ENCODE peak calls at places on chromosomes 7 and 10, in four cellular contexts. Q, P, R and B are unnamed samples.

GRCh38 chr7:21923663-21924062 is 22.0 kb downstream of the CDCA7L start:
- DNase-seq in R (no peak), P (peak), Q (no peak), B (no peak)

GRCh38 chr7:102456327-102456726 is 8.3 kb downstream of the ALKBH4 start:
- DNase-seq in R (no peak), Q (no peak), P (no peak), B (no peak)

GRCh38 chr10:29102233-29102632 is 186.6 kb upstream of the LYZL1 start:
- DNase-seq in R (no peak), Q (no peak), P (peak), B (no peak)

GRCh38 chr7:29306276-29307036 is 111.9 kb downstream of the CHN2 start:
- DNase-seq in Q (no peak), R (no peak), P (no peak), B (no peak)

GRCh38 chr10:19935106-19935505 is 118.9 kb downstream of the PLXDC2 start:
- DNase-seq in R (no peak), Q (no peak), P (no peak), B (no peak)

GRCh38 chr7:17462059-17462695 is 163.7 kb downstream of the AHR start:
- DNase-seq in R (no peak), Q (no peak), P (peak), B (no peak)

GRCh38 chr10:132385721-132386418 is 11.1 kb upstream of the PWWP2B start:
- DNase-seq in Q (no peak), P (no peak), R (peak), B (no peak)

GRCh38 chr7:106255246-106255645 is 29.5 kb downstream of the NAMPT start:
- DNase-seq in Q (no peak), R (no peak), P (no peak), B (peak)

GRCh38 chr10:129057856-129058663 is 409.0 kb upstream of the MGMT start:
- DNase-seq in Q (no peak), R (no peak), P (no peak), B (no peak)

GRCh38 chr10:132183046-132183445 is 3.7 kb upstream of the DPYSL4 start:
- DNase-seq in R (no peak), Q (no peak), P (no peak), B (no peak)

GRCh38 chr7:77627307-77627671 is 69.0 kb upstream of the RSBN1L start:
- DNase-seq in P (no peak), Q (no peak), R (no peak), B (no peak)

GRCh38 chr10:7408494-7409044 is 2.3 kb downstream of the SFMBT2 start:
- DNase-seq in Q (peak), R (peak), P (peak), B (peak)

GRCh38 chr10:112026438-112026837 is 157.1 kb downstream of the GPAM start:
- DNase-seq in P (peak), Q (no peak), R (no peak), B (no peak)
- TF ChIP-seq CTCF in P (peak), Q (no peak), R (no peak), B (no peak)

GRCh38 chr10:75911426-75911825 is 480.0 kb downstream of the LRMDA start:
- DNase-seq in R (no peak), Q (no peak), P (no peak), B (no peak)

GRCh38 chr10:75904499-75905283 is 473.3 kb downstream of the LRMDA start:
- DNase-seq in Q (no peak), P (no peak), R (no peak), B (no peak)

DNA sequence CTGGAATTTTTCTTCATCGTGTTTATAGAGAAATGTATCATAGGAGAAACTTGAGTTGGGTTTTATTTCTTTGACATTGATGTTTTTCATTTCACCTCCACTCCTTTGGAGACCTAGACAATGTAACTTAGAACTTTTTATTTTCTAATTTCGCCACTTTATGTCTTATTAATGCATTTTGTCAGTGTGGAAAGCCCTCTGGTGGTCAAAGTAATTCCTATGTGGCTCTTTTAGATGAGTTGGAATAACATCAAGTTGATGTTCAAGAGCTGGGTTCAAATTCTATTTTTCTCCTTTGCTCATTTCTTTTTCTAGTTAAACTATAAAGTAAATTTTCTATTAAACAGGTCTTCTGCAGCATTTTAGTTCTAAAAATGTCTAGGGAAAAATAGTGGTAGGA is 478.6 kb downstream of the LRMDA start:
- DNase-seq in Q (no peak), R (no peak), P (peak), B (no peak)
- TF ChIP-seq CTCF in Q (peak), R (no peak), P (peak), B (no peak)

GRCh38 chr10:16673443-16673842 is 143.8 kb downstream of the RSU1 start:
- DNase-seq in R (no peak), P (no peak), Q (no peak), B (no peak)

GRCh38 chr10:16679511-16679910 is 137.7 kb downstream of the RSU1 start:
- DNase-seq in P (no peak), Q (no peak), R (no peak), B (no peak)

DNA sequence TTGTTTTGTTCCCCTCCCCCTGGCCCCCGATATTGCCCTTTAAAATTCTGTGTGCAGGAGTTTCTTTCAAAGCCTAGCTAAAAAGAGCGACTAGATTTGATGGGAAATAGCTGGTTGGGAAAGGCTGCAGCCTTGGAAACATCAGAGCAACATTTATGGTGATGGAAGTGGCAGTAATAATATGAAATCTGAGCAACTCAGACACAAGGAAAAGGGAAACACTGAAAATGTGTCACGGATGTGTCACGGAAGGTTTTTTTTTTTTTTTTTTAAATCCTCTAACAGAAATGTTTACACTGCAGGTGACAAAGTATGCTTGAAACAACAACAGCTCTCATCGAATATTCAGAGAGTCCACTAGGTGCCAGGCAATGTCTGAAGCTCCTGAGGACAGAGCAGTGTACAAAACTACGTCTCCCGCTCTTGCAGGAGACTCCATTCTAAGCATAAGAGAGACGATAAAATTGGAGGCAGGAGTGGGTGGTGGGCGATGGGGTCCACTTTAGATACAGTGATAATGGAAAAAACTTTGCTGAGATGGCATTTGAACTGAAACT is 143.0 kb downstream of the RSU1 start:
- DNase-seq in R (no peak), P (no peak), Q (no peak), B (no peak)
- TF ChIP-seq CTCF in R (no peak), P (no peak), Q (no peak), B (no peak)

GRCh38 chr7:32660936-32661335 is 165.6 kb downstream of the AVL9 start:
- DNase-seq in R (no peak), Q (no peak), P (no peak), B (no peak)
- TF ChIP-seq CTCF in R (no peak), Q (no peak), P (no peak), B (no peak)

GRCh38 chr10:91163709-91164474 is 56.6 kb upstream of the PCGF5 start:
- DNase-seq in R (peak), P (no peak), Q (peak), B (peak)
- TF ChIP-seq CTCF in R (no peak), P (no peak), Q (peak), B (no peak)

DNA sequence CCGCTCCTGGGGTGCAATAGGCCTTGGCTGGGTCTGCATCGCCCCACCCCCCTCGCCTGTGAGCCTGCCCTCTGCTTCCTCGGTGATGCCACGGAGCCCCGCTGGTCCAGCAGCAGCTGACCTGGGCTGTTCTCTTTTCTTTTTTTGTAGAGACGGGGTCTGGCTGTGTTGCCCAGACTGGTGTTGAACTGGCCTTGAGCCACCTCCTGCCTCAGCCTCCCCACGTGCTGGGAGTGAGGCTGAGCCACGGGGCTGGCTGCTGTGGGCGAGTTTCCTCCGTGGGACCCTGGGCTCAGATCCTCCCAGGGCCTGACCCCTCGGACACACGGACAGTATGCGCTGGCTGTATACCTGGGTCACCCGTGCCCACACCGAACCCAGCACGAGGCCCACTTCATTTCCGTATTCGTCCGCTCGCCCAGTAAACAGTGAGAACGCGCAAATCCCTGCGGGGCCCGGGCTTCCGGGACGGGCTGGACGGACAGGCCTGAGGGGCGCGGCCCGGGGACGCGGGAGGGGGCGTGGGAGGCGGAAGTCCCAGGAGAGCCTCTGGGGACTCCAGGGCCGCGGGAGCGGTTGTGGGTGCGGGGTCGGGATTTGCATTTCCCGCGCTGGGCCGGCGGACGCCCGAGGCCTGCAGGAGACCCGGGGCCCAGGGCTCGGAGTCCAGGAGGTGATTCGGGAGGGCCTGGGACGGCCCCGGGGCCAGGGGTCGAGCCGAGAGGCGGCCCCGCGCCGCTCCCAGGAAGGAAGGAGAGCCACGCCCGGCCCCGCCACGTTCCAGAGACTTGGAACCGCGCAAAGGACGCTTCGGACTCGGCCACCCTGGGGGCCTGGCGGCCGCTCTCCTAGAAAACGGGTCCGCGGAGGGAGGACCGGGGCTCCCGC is 57.8 kb upstream of the DNAJB6 start:
- DNase-seq in P (no peak), Q (peak), R (no peak), B (peak)
- TF ChIP-seq CTCF in P (no peak), Q (no peak), R (no peak), B (no peak)

DNA sequence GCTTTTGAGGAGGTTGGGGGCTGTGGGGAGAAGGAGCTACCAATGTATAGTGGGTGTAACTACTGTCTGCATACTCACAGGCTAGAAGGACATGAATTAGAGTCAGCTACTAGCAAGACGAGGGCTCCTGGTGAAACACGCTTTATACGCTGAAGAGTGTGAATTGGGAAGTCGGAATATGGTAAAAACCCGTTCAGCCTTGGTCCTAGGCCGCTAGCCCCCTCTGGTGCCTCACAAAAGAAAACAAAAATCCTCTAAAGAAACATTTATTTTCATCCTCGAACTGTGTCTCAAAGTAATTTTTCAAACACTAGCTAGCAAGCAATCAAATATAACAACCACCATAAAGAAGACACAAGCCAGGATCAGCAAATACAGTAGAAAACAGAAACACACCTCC is 338.1 kb upstream of the SEMA3C start:
- DNase-seq in P (peak), Q (peak), R (no peak), B (no peak)
- TF ChIP-seq CTCF in P (peak), Q (peak), R (no peak), B (no peak)

DNA sequence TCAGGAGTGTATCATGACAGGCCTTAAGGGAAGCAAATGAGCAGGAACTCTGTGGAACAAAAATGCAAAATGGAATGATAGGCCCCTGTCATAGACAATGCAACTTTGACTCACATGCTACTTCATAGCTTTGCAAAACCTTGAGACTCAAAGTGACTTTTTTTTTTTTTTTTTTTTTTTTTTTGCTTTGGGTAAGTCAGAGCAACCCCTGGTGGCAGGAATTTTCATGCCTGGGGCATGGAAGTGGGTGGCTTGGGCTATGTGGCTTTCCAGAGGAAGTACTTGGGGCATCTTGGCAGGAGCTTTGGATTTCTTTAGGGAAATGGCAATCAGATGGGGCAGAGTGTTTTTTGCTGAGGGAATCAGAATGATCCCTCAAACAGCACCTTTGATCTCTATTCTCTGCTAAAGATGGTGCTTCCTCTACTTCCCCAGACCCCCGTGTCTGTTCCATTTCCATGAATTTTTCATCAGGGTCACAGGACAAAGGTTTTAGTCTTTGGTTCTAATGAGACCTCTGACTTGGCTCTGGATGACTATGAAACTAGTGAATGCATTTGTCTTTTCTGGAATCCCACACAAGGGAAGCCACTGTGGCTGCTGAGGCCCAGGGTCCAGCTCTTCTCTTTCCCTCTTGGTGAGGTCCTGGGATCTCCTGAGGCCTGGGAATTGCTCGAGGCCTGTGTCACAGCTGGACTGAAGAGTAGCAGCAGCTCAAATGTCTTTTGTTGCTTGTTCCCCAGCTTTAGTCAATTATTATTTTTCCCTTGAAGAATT is 62.8 kb downstream of the TACC2 start:
- DNase-seq in R (peak), Q (peak), P (peak), B (no peak)
- TF ChIP-seq CTCF in R (peak), Q (peak), P (peak), B (no peak)